ENCODE peak calls at places on chromosomes 12 and 14, in eight cellular contexts. U is endothelial cell of umbilical vein, Q is HCT116, B is mammary epithelial cell, S is stomach, L is lung, V is tibial nerve, M is ovary. K is an unnamed sample.
A peak's percentile ranks its signal among the peaks of the same experiment; 100 is the strongest.

GRCh38 chr12:125794401-125794800 is 729.2 kb downstream of the AACS start:
- DNase-seq in B (no peak), M (no peak), Q (no peak), S (no peak), L (no peak), U (no peak), V (no peak), K (no peak)

GRCh38 chr12:57182918-57183575 is 33.5 kb upstream of the NXPH4 start:
- DNase-seq in U (peak; percentile 50), L (peak; percentile 81), B (peak; percentile 79), M (peak; percentile 83), Q (peak; percentile 31), S (peak; percentile 85), V (peak; percentile 67), K (peak; percentile 57)

GRCh38 chr14:72715910-72716268 is 178.0 kb downstream of the DPF3 start:
- DNase-seq in V (no peak), Q (no peak), U (no peak), L (no peak), S (no peak), M (peak; percentile 33), B (no peak), K (no peak)

GRCh38 chr12:53803703-53804102 is 51.9 kb upstream of the CISTR start:
- DNase-seq in U (no peak), V (no peak), M (no peak), B (no peak), S (no peak), L (no peak), Q (no peak), K (no peak)

GRCh38 chr12:468671-469389 is 9.1 kb downstream of the B4GALNT3 start:
- DNase-seq in Q (no peak), S (peak; percentile 61), M (no peak), V (no peak), B (no peak), L (no peak), U (peak; percentile 55), K (no peak)

GRCh38 chr14:105491366-105492006 is 440 bp downstream of the TEDC1 start:
- DNase-seq in Q (peak; percentile 68), L (peak; percentile 79), U (peak; percentile 65), V (no peak), M (peak; percentile 76), B (peak; percentile 60), S (peak; percentile 76), K (peak; percentile 47)

GRCh38 chr14:43803076-43803689 is 703.9 kb downstream of the FSCB start:
- DNase-seq in V (no peak), M (no peak), B (no peak), L (no peak), S (no peak), Q (no peak), U (no peak), K (no peak)

GRCh38 chr12:107487011-107487680 is 198.5 kb upstream of the PWP1 start:
- DNase-seq in B (no peak), M (no peak), L (no peak), U (no peak), S (no peak), V (no peak), Q (no peak), K (no peak)

GRCh38 chr12:39905152-39905551 is 200.7 kb downstream of the SLC2A13 start:
- DNase-seq in V (peak; percentile 30), U (no peak), M (peak; percentile 40), L (no peak), B (peak; percentile 61), S (no peak), Q (no peak), K (no peak)

GRCh38 chr12:22334696-22335290 is at the start of gene ST8SIA1:
- DNase-seq in M (peak; percentile 53), V (peak; percentile 14), L (no peak), U (no peak), S (peak; percentile 33), Q (no peak), B (peak; percentile 34), K (no peak)

GRCh38 chr12:86186449-86186848 is 69.7 kb downstream of the MGAT4C start:
- DNase-seq in L (no peak), S (no peak), B (peak; percentile 2), Q (no peak), U (no peak), V (no peak), M (no peak), K (no peak)

GRCh38 chr12:116717466-116718457 is 20.1 kb downstream of the SPRING1 start:
- DNase-seq in L (no peak), V (peak; percentile 49), M (peak; percentile 73), S (no peak), Q (no peak), U (no peak), B (no peak), K (no peak)

GRCh38 chr12:12294215-12295005 is 27.6 kb upstream of the LRP6 start:
- DNase-seq in S (peak; percentile 33), V (no peak), U (peak; percentile 57), Q (no peak), B (no peak), L (no peak), M (no peak), K (no peak)

GRCh38 chr12:111409403-111410228 is 3.9 kb downstream of the SH2B3 start:
- DNase-seq in Q (no peak), L (peak; percentile 44), U (peak; percentile 84), S (no peak), M (no peak), B (peak; percentile 29), V (no peak), K (no peak)

GRCh38 chr12:41663487-41664258 is 475.6 kb downstream of the PDZRN4 start:
- DNase-seq in B (peak; percentile 3), S (no peak), U (peak; percentile 50), L (no peak), V (no peak), M (no peak), Q (peak; percentile 16), K (no peak)
- TF ChIP-seq CTCF in B (peak; percentile 42), S (peak; percentile 41), U (peak; percentile 35), L (peak; percentile 14), V (peak; percentile 36), M (no peak), Q (peak; percentile 27), K (peak; percentile 63)

GRCh38 chr14:56197150-56197549 is 78.9 kb downstream of the PELI2 start:
- DNase-seq in V (no peak), U (no peak), M (no peak), B (no peak), Q (no peak), S (no peak), L (no peak), K (no peak)

GRCh38 chr14:56199095-56199975 is 81.1 kb downstream of the PELI2 start:
- DNase-seq in Q (no peak), M (peak; percentile 66), U (peak; percentile 96), V (peak; percentile 22), S (no peak), L (no peak), B (peak; percentile 17), K (no peak)

GRCh38 chr14:56198438-56198837 is 80.2 kb downstream of the PELI2 start:
- DNase-seq in S (no peak), L (no peak), V (no peak), U (no peak), B (no peak), Q (no peak), M (no peak), K (no peak)

GRCh38 chr14:56202256-56202655 is 84.0 kb downstream of the PELI2 start:
- DNase-seq in L (no peak), V (no peak), B (no peak), S (no peak), U (no peak), M (no peak), Q (no peak), K (no peak)

DNA sequence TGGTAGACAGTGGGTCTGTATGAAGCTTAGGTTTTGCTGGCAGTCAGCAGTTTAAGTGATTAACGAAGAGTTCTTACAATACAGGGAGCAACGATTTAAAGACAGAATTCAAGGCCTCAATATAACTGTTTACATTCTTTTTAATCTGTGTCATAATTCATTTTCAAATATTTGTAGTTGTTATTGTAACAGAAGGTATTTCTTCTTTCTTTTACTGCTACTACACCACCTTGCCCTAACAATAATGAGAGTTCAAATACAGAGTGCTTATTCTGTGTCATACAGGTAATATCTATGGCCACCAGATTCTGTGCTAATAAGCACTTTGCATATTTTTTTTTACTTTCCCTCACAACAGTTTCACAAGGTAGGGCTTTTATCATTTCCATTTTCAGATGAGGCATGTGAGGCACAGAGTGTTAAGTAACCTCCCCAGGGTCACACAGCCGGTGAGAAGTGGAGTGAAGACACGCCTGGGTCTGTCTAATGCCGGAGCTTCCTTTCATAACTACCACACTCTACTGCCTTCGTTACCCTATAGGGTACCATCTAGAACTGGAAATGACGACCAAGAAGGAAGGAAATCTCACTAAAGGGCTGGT is 81.9 kb downstream of the PELI2 start:
- DNase-seq in M (no peak), S (no peak), V (no peak), U (no peak), B (no peak), Q (no peak), L (no peak), K (no peak)
- H3K27ac ChIP-seq in M (peak overlapping the region; percentile 79), S (no peak overlapping the region), V (peak overlapping the region; percentile 75), U (peak overlapping the region; percentile 88), B (no peak overlapping the region), Q (no peak overlapping the region), L (no peak overlapping the region), K (no peak overlapping the region)

GRCh38 chr12:121634836-121635235 is 8.5 kb downstream of the ORAI1 start:
- DNase-seq in L (no peak), S (no peak), V (no peak), M (no peak), U (no peak), B (no peak), Q (no peak), K (no peak)
- H3K4me1 ChIP-seq in L (peaks cover 21% of the 10 kb centered on the region), S (peaks cover 44% of the 10 kb centered on the region), V (peaks cover 31% of the 10 kb centered on the region), M (peaks cover 14% of the 10 kb centered on the region), U (peaks cover 20% of the 10 kb centered on the region), B (peaks cover 1% of the 10 kb centered on the region), Q (peaks cover 5% of the 10 kb centered on the region), K (peaks cover 1% of the 10 kb centered on the region)

DNA sequence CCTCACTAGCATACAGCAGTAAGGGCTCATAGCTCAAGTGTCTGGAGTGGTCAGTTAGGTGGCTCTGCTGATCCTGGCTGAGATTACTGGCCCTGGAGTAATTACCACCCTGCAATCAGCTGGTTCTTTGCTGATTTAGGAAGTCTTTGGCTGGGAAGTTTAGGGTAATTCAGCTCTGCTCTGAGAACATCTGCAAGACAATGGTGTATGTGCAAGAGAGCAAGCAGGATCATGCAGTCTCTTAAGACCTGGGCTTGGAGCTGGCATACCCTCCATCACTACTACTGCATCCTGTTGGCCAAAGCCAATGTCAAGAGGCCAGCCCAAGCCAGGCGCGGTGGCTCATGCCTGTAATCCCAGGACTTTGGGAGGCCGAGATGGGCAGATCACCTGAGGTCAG is 159.0 kb downstream of the NDUFA12 start:
- DNase-seq in S (no peak), V (no peak), L (no peak), M (no peak), B (no peak), U (no peak), Q (no peak), K (no peak)
- TF ChIP-seq CTCF in S (no peak), V (no peak), L (no peak), M (no peak), B (no peak), U (no peak), Q (no peak), K (no peak)

GRCh38 chr12:2957816-2958431 is 1.3 kb upstream of the TEAD4 start:
- DNase-seq in L (no peak), B (peak; percentile 8), S (no peak), V (no peak), Q (no peak), M (no peak), U (no peak), K (no peak)
- H3K27ac ChIP-seq in L (peak overlapping the region; percentile 91), B (peak overlapping the region; percentile 40), S (peak overlapping the region; percentile 78), V (no peak overlapping the region), Q (peak overlapping the region; percentile 97), M (no peak overlapping the region), U (peak overlapping the region; percentile 52), K (peak overlapping the region; percentile 52)

GRCh38 chr12:46365951-46366379 is 6.6 kb downstream of the SLC38A2 start:
- DNase-seq in B (no peak), V (no peak), S (no peak), Q (no peak), U (no peak), M (no peak), L (no peak), K (peak; percentile 35)
- H3K4me1 ChIP-seq in B (peaks cover 43% of the 10 kb centered on the region), V (peaks cover 61% of the 10 kb centered on the region), S (peaks cover 95% of the 10 kb centered on the region), Q (peaks cover 32% of the 10 kb centered on the region), U (peaks cover 62% of the 10 kb centered on the region), M (peaks cover 11% of the 10 kb centered on the region), L (peaks cover 2% of the 10 kb centered on the region), K (peaks cover 37% of the 10 kb centered on the region)

K was measured in foreskin keratinocyte.